ENCODE peak calls at places on chromosomes 13 and 19, in nine cellular contexts. I is IMR-90; C is fibroblast of lung; O is CD8-positive, alpha-beta T cell; G is heart right ventricle; X is cardiac muscle cell; K is sigmoid colon; Y is adrenal gland; Z is MM.1S. N is an unnamed sample. For H3K27me3, the result is how much of the 10 kb centered on the place peaks cover.

GRCh38 chr19:13043285-13043684 is 48.0 kb downstream of the NFIX start:
- DNase-seq in I (no peak), C (no peak), O (no peak), G (no peak), X (no peak), K (no peak), Y (no peak), Z (no peak), N (peak)

GRCh38 chr13:33312150-33312908 is 26.8 kb upstream of the STARD13 start:
- DNase-seq in I (peak), C (peak), O (no peak), G (no peak), X (no peak), K (no peak), Y (no peak), Z (no peak), N (no peak)

GRCh38 chr13:48235100-48235813 is 2.3 kb downstream of the ITM2B start:
- DNase-seq in I (peak), C (peak), O (no peak), G (peak), X (peak), K (peak), Y (peak), Z (no peak), N (peak)

GRCh38 chr13:75870397-75870801 is 234.3 kb downstream of the LMO7 start:
- DNase-seq in I (peak), C (peak), O (no peak), G (no peak), X (peak), K (no peak), Y (no peak), Z (peak), N (peak)

GRCh38 chr19:42528354-42529247 is at the start of gene CEACAM1:
- DNase-seq in I (no peak), C (no peak), O (peak), G (peak), X (no peak), K (no peak), Y (peak), Z (peak), N (peak)

GRCh38 chr13:103884139-103884723 is 818.0 kb upstream of the SLC10A2 start:
- DNase-seq in I (no peak), C (no peak), O (no peak), G (no peak), X (no peak), K (no peak), Y (no peak), Z (no peak), N (no peak)

GRCh38 chr19:13817615-13818371 is 22.6 kb downstream of the ZSWIM4 start:
- DNase-seq in I (no peak), C (no peak), O (no peak), G (no peak), X (peak), K (no peak), Y (no peak), Z (peak), N (peak)

GRCh38 chr13:67063036-67063435 is 167.1 kb downstream of the PCDH9 start:
- DNase-seq in I (no peak), C (no peak), O (no peak), G (no peak), X (no peak), K (no peak), Y (no peak), Z (no peak), N (no peak)

GRCh38 chr19:58346961-58347929 is 6.0 kb downstream of the A1BG start:
- DNase-seq in I (peak), C (peak), O (peak), G (peak), X (peak), K (peak), Y (peak), Z (no peak), N (peak)

GRCh38 chr13:23851106-23851505 is 38.1 kb downstream of the MIPEP start:
- DNase-seq in I (peak), C (peak), O (no peak), G (no peak), X (no peak), K (no peak), Y (no peak), Z (no peak), N (no peak)

GRCh38 chr19:41367848-41368301 is 3.9 kb upstream of the B9D2 start:
- DNase-seq in I (peak), C (peak), O (no peak), G (no peak), X (no peak), K (no peak), Y (peak), Z (no peak), N (no peak)

GRCh38 chr13:34733720-34734119 is 208.3 kb upstream of the NBEA start:
- DNase-seq in I (no peak), C (peak), O (no peak), G (no peak), X (no peak), K (no peak), Y (no peak), Z (no peak), N (no peak)

GRCh38 chr19:23561341-23561740 is 125.7 kb downstream of the ZNF675 start:
- DNase-seq in I (no peak), C (no peak), O (no peak), G (no peak), X (no peak), K (no peak), Y (no peak), Z (no peak), N (no peak)

GRCh38 chr19:4149518-4150288 is 3.7 kb upstream of the CREB3L3 start:
- DNase-seq in I (no peak), C (no peak), O (no peak), G (no peak), X (no peak), K (no peak), Y (peak), Z (no peak), N (peak)

GRCh38 chr13:99282264-99283231 is 24.4 kb upstream of the GPR18 start:
- DNase-seq in I (no peak), C (no peak), O (no peak), G (no peak), X (no peak), K (no peak), Y (no peak), Z (no peak), N (no peak)

GRCh38 chr19:13734751-13735150 is 29.6 kb upstream of the MRI1 start:
- DNase-seq in I (no peak), C (no peak), O (no peak), G (no peak), X (no peak), K (no peak), Y (no peak), Z (no peak), N (no peak)

GRCh38 chr13:110354715-110355473 is 47.8 kb downstream of the COL4A2 start:
- DNase-seq in I (no peak), C (no peak), O (no peak), G (no peak), X (no peak), K (no peak), Y (no peak), Z (no peak), N (no peak)

GRCh38 chr19:55642153-55643002 is 1.1 kb upstream of the ZNF581 start:
- DNase-seq in I (no peak), C (peak), O (peak), G (peak), X (peak), K (peak), Y (peak), Z (peak), N (peak)

GRCh38 chr19:6071840-6072239 is 38.5 kb downstream of the RFX2 start:
- DNase-seq in I (no peak), C (no peak), O (no peak), G (no peak), X (no peak), K (no peak), Y (no peak), Z (no peak), N (no peak)

GRCh38 chr13:95456837-95457236 is 95.7 kb upstream of the CLDN10 start:
- DNase-seq in I (no peak), C (no peak), O (no peak), G (no peak), X (no peak), K (no peak), Y (no peak), Z (no peak), N (no peak)
- H3K4me3 ChIP-seq in I (no peak), C (no peak), O (no peak), G (no peak), X (no peak), K (no peak), Y (no peak), Z (peak), N (no peak)

GRCh38 chr13:30314069-30314468 is 6.7 kb upstream of the KATNAL1 start:
- DNase-seq in I (no peak), C (no peak), O (no peak), G (no peak), X (no peak), K (no peak), Y (no peak), Z (no peak), N (no peak)
- H3K27me3 ChIP-seq in I (under half), C (under half), O (under half), G (under half), X (under half), K (under half), Y (under half), Z (under half), N (under half)

GRCh38 chr19:36151144-36152051 is 849 bp downstream of the COX7A1 start:
- DNase-seq in I (no peak), C (peak), O (no peak), G (peak), X (no peak), K (peak), Y (peak), Z (no peak), N (peak)
- H3K4me3 ChIP-seq in I (no peak), C (peak), O (no peak), G (peak), X (no peak), K (peak), Y (peak), Z (no peak), N (peak)

DNA sequence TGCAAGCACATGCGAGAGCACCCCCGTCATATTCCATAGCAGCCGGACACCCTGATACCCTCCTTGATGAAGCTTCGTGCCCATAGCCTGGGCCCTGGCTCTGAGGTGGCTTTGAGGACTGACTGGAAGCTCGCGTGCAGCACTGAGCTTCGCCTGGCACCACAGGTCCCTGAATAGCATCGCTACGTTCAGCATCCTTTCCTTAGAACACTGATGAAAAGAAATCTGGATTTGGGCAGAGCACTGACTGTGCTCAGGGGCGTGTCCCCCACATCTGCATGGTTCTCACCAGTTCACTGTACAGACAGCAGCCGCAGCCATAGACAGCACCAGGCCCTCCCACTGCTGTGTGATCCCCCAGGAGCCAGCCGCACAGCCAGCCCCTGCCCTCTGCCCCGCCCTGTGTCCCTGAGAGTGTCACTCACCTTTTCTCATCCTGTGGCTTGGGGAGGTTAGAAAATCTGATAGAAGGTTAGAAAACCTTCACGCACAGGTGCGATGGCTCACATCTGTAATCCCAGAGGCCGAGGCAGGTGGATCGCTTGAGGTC is 49.3 kb upstream of the SPACA7 start:
- DNase-seq in I (no peak), C (no peak), O (no peak), G (no peak), X (no peak), K (no peak), Y (no peak), Z (no peak), N (no peak)
- H3K27me3 ChIP-seq in I (under half), C (under half), O (under half), G (under half), X (under half), K (under half), Y (under half), Z (under half), N (under half)

GRCh38 chr19:49125025-49125731 is 5.8 kb downstream of the PPFIA3 start:
- DNase-seq in I (no peak), C (no peak), O (no peak), G (no peak), X (no peak), K (no peak), Y (no peak), Z (no peak), N (no peak)

GRCh38 chr19:49127674-49128544 is 8.6 kb downstream of the PPFIA3 start:
- DNase-seq in I (peak), C (peak), O (peak), G (peak), X (peak), K (peak), Y (peak), Z (peak), N (peak)

GRCh38 chr19:49128545-49129237 is 9.3 kb downstream of the PPFIA3 start:
- DNase-seq in I (no peak), C (no peak), O (no peak), G (no peak), X (no peak), K (no peak), Y (no peak), Z (no peak), N (no peak)

GRCh38 chr19:49129238-49129583 is 9.9 kb downstream of the PPFIA3 start:
- DNase-seq in I (no peak), C (no peak), O (no peak), G (no peak), X (peak), K (no peak), Y (no peak), Z (no peak), N (no peak)

GRCh38 chr19:49126575-49126974 is 7.2 kb downstream of the PPFIA3 start:
- DNase-seq in I (no peak), C (no peak), O (no peak), G (no peak), X (no peak), K (no peak), Y (no peak), Z (no peak), N (no peak)
- H3K4me3 ChIP-seq in I (no peak), C (no peak), O (no peak), G (no peak), X (no peak), K (no peak), Y (no peak), Z (no peak), N (no peak)

DNA sequence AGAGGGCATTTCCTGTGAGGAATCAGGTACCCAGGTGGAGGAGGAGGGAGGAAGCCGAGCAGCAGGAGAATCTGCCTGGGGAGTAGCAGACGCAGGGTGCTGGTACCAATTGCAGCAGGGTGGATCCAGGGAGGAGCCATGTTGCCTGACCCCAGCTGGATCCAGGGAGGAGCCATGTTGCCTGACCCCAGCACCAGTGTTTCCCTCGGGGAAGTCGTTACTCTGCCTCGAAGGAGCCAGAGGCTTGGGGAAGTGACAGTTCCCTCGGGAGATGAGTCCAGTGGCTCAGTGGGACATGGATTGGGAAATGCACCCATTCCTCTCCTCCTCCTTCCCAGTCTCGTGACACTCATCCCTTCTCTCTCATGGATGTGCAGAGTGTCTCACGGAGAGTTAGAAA is 31.5 kb downstream of the LAIR2 start:
- DNase-seq in I (no peak), C (no peak), O (no peak), G (no peak), X (no peak), K (no peak), Y (no peak), Z (no peak), N (no peak)
- H3K27me3 ChIP-seq in I (under half), C (under half), O (under half), G (under half), X (under half), K (under half), Y (under half), Z (half or more), N (under half)

GRCh38 chr19:49800771-49801170 is 12.3 kb downstream of the FUZ start:
- DNase-seq in I (no peak), C (no peak), O (no peak), G (no peak), X (no peak), K (no peak), Y (no peak), Z (no peak), N (no peak)

GRCh38 chr19:49802836-49803528 is 10.1 kb downstream of the FUZ start:
- DNase-seq in I (no peak), C (no peak), O (no peak), G (no peak), X (no peak), K (no peak), Y (peak), Z (no peak), N (no peak)

GRCh38 chr19:49801401-49801888 is 11.6 kb downstream of the FUZ start:
- DNase-seq in I (no peak), C (no peak), O (no peak), G (no peak), X (no peak), K (no peak), Y (peak), Z (no peak), N (no peak)

GRCh38 chr19:49803529-49803856 is 9.6 kb downstream of the FUZ start:
- DNase-seq in I (no peak), C (no peak), O (no peak), G (no peak), X (no peak), K (no peak), Y (no peak), Z (no peak), N (no peak)

DNA sequence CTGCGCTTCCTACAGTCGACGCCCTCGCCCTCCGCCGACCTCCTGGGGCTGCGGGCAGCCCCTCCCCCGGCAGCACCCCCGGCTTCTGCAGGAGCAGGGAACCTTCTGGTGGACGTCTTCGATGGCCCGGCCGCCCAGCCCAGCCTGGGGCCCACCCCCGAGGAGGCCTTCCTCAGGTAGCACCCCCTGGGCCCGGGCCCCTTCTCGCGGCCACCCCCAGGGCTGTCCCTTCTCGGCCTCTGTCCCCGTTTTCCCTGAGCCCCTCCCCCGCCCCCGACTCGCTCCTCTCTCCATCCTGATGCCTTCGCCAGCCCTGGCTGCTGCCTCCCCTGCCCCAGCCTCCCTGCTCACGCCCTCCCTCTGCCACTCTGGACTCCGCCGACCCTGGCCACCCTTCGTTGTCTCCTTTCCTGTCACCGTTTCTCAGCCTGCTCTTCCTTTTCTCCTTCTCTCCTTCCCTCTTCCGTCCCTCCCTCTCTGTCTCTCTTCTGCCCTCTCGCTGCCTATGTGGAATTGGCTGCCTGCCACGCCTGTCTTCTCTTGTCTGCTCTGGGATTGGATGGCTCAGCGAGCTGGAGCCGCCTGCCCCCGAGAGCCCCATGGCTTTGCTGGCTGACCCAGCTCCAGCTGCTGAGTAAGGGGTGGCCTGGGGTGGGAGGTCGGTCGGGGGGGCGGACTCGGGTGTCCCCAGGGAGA is 11.0 kb downstream of the FUZ start:
- DNase-seq in I (peak), C (peak), O (no peak), G (peak), X (peak), K (peak), Y (peak), Z (no peak), N (peak)
- H3K4me3 ChIP-seq in I (peak), C (peak), O (no peak), G (peak), X (peak), K (peak), Y (peak), Z (no peak), N (no peak)

GRCh38 chr19:31498781-31499180 is 149.5 kb upstream of the TSHZ3 start:
- DNase-seq in I (no peak), C (no peak), O (no peak), G (no peak), X (no peak), K (no peak), Y (no peak), Z (no peak), N (no peak)
- H3K27me3 ChIP-seq in I (under half), C (under half), O (under half), G (under half), X (under half), K (under half), Y (under half), Z (under half), N (under half)

GRCh38 chr19:2542341-2543069 is 66.6 kb downstream of the GADD45B start:
- DNase-seq in I (peak), C (peak), O (no peak), G (no peak), X (peak), K (no peak), Y (peak), Z (no peak), N (no peak)

GRCh38 chr19:2540646-2541454 is 64.9 kb downstream of the GADD45B start:
- DNase-seq in I (peak), C (peak), O (no peak), G (peak), X (peak), K (peak), Y (peak), Z (no peak), N (peak)

GRCh38 chr19:2537544-2537943 is 61.6 kb downstream of the GADD45B start:
- DNase-seq in I (no peak), C (no peak), O (no peak), G (no peak), X (no peak), K (no peak), Y (no peak), Z (no peak), N (no peak)

GRCh38 chr19:2538096-2538757 is 62.3 kb downstream of the GADD45B start:
- DNase-seq in I (no peak), C (no peak), O (no peak), G (no peak), X (no peak), K (no peak), Y (no peak), Z (no peak), N (no peak)

DNA sequence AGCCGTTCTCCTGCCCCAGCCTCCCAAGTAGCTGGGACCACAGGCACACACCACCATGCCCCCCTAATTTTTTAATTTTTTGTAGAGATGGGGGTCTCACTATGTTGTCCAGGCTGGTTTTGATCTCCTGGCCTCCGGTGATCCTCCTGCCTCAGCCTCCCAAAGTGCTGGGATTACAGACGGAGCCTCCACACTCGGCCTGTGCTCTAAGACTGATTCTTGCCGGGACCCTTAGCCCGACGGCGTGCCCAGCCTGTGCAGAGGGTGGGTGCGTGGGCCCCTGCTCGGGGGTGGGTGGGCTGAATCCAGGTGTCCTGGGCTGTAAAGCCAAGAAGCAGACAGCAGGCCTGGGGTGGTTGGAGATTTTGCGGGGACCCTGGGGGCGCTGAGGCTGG is 64.3 kb downstream of the GADD45B start:
- DNase-seq in I (no peak), C (no peak), O (no peak), G (no peak), X (no peak), K (no peak), Y (no peak), Z (no peak), N (no peak)
- H3K4me3 ChIP-seq in I (peak), C (no peak), O (no peak), G (peak), X (peak), K (peak), Y (no peak), Z (no peak), N (no peak)